ENCODE peak calls at places on chromosome 12, in eight cellular contexts. One of them, this sample, is unnamed.

GRCh38 chr12:89529738-89530137 is 3.9 kb upstream of the POC1B start:
- DNase-seq in HCT116: no peak
- DNase-seq in IMR-90: peak; percentile 67
- DNase-seq in transverse colon: no peak
- DNase-seq in ovary: no peak
- DNase-seq in HepG2: peak; percentile 42
- DNase-seq in uterus: no peak
- DNase-seq in thyroid gland: no peak
- DNase-seq in this sample: no peak

GRCh38 chr12:96274331-96274730 is 80.2 kb downstream of the ELK3 start:
- DNase-seq in IMR-90: peak; percentile 77
- DNase-seq in HepG2: no peak
- DNase-seq in uterus: no peak
- DNase-seq in HCT116: no peak
- DNase-seq in transverse colon: no peak
- DNase-seq in thyroid gland: no peak
- DNase-seq in ovary: no peak
- DNase-seq in this sample: no peak

GRCh38 chr12:132953163-132953425 is 3.0 kb downstream of the ZNF605 start:
- DNase-seq in thyroid gland: no peak
- DNase-seq in IMR-90: no peak
- DNase-seq in HCT116: no peak
- DNase-seq in uterus: no peak
- DNase-seq in HepG2: no peak
- DNase-seq in transverse colon: no peak
- DNase-seq in ovary: no peak
- DNase-seq in this sample: no peak

GRCh38 chr12:48977290-48978281 is 536 bp upstream of the WNT1 start:
- DNase-seq in thyroid gland: peak; percentile 50
- DNase-seq in HCT116: no peak
- DNase-seq in transverse colon: peak; percentile 71
- DNase-seq in HepG2: peak; percentile 59
- DNase-seq in uterus: no peak
- DNase-seq in IMR-90: peak; percentile 80
- DNase-seq in ovary: no peak
- DNase-seq in this sample: no peak

GRCh38 chr12:49866859-49867579 is 24.1 kb upstream of the BCDIN3D start:
- DNase-seq in HepG2: peak; percentile 43
- DNase-seq in thyroid gland: peak; percentile 79
- DNase-seq in uterus: peak; percentile 83
- DNase-seq in IMR-90: peak; percentile 46
- DNase-seq in transverse colon: peak; percentile 79
- DNase-seq in HCT116: peak; percentile 52
- DNase-seq in ovary: peak; percentile 65
- DNase-seq in this sample: peak; percentile 67

GRCh38 chr12:88805692-88806091 is 225.4 kb upstream of the KITLG start:
- DNase-seq in uterus: no peak
- DNase-seq in HepG2: no peak
- DNase-seq in IMR-90: no peak
- DNase-seq in transverse colon: no peak
- DNase-seq in HCT116: no peak
- DNase-seq in thyroid gland: no peak
- DNase-seq in ovary: no peak
- DNase-seq in this sample: no peak

GRCh38 chr12:98408681-98409080 is 106.7 kb upstream of the TMPO start:
- DNase-seq in thyroid gland: no peak
- DNase-seq in HepG2: no peak
- DNase-seq in IMR-90: no peak
- DNase-seq in transverse colon: no peak
- DNase-seq in ovary: no peak
- DNase-seq in uterus: no peak
- DNase-seq in HCT116: no peak
- DNase-seq in this sample: no peak

GRCh38 chr12:24919346-24920001 is 29.4 kb downstream of the BCAT1 start:
- DNase-seq in ovary: no peak
- DNase-seq in transverse colon: no peak
- DNase-seq in IMR-90: no peak
- DNase-seq in thyroid gland: no peak
- DNase-seq in HepG2: no peak
- DNase-seq in HCT116: no peak
- DNase-seq in uterus: no peak
- DNase-seq in this sample: no peak

GRCh38 chr12:88509851-88510250 is 70.4 kb downstream of the KITLG start:
- DNase-seq in thyroid gland: no peak
- DNase-seq in uterus: no peak
- DNase-seq in HepG2: no peak
- DNase-seq in transverse colon: no peak
- DNase-seq in ovary: no peak
- DNase-seq in HCT116: no peak
- DNase-seq in IMR-90: no peak
- DNase-seq in this sample: no peak

GRCh38 chr12:88658009-88658408 is 77.7 kb upstream of the KITLG start:
- DNase-seq in HCT116: peak; percentile 19
- DNase-seq in ovary: no peak
- DNase-seq in thyroid gland: no peak
- DNase-seq in uterus: no peak
- DNase-seq in transverse colon: no peak
- DNase-seq in HepG2: no peak
- DNase-seq in IMR-90: no peak
- DNase-seq in this sample: no peak

GRCh38 chr12:65728348-65728912 is 95.9 kb upstream of the HMGA2 start:
- DNase-seq in HCT116: no peak
- DNase-seq in transverse colon: no peak
- DNase-seq in HepG2: no peak
- DNase-seq in ovary: no peak
- DNase-seq in thyroid gland: no peak
- DNase-seq in IMR-90: no peak
- DNase-seq in uterus: no peak
- DNase-seq in this sample: no peak

GRCh38 chr12:105590571-105590970 is 260.1 kb downstream of the C12orf75 start:
- DNase-seq in transverse colon: no peak
- DNase-seq in HCT116: no peak
- DNase-seq in ovary: no peak
- DNase-seq in uterus: no peak
- DNase-seq in thyroid gland: no peak
- DNase-seq in IMR-90: no peak
- DNase-seq in HepG2: no peak
- DNase-seq in this sample: no peak

GRCh38 chr12:108996320-108996719 is 24.5 kb downstream of the SVOP start:
- DNase-seq in HCT116: no peak
- DNase-seq in HepG2: no peak
- DNase-seq in ovary: no peak
- DNase-seq in thyroid gland: no peak
- DNase-seq in IMR-90: no peak
- DNase-seq in uterus: no peak
- DNase-seq in transverse colon: no peak
- DNase-seq in this sample: no peak

GRCh38 chr12:65665817-65666216 is 158.5 kb upstream of the HMGA2 start:
- DNase-seq in transverse colon: no peak
- DNase-seq in ovary: no peak
- DNase-seq in thyroid gland: no peak
- DNase-seq in HepG2: no peak
- DNase-seq in HCT116: no peak
- DNase-seq in uterus: no peak
- DNase-seq in IMR-90: no peak
- DNase-seq in this sample: no peak

GRCh38 chr12:1644523-1645438 is 15.8 kb downstream of the WNT5B start:
- DNase-seq in HCT116: no peak
- DNase-seq in HepG2: no peak
- DNase-seq in thyroid gland: peak; percentile 71
- DNase-seq in IMR-90: peak; percentile 91
- DNase-seq in uterus: peak; percentile 82
- DNase-seq in transverse colon: peak; percentile 68
- DNase-seq in ovary: peak; percentile 82
- DNase-seq in this sample: peak; percentile 88

DNA sequence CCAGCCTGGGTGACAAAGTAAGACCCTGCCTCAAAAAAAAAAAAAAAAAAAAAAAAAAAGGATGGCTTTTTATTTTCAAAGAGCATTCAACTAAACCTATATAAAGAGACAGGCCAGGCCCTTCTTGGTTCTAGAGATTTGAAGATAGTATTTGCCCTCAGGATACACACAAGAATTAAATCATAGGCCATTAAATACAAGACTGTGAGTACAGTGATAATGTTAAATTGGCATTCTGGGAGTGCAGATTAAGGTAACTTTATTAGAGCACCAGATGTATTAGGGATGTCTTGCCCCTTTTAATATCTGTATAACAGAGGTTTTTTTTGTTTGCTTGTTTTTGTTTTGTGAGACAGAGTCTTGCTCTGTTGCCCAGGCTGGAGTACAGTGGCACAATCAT is 61.3 kb downstream of the ATF7IP start:
- DNase-seq in uterus: no peak
- DNase-seq in HepG2: no peak
- DNase-seq in IMR-90: no peak
- DNase-seq in ovary: no peak
- DNase-seq in transverse colon: no peak
- DNase-seq in HCT116: no peak
- DNase-seq in thyroid gland: no peak
- DNase-seq in this sample: no peak
- H3K36me3 ChIP-seq in uterus: no peaks in the 10 kb centered on the region
- H3K36me3 ChIP-seq in HepG2: no peaks in the 10 kb centered on the region
- H3K36me3 ChIP-seq in IMR-90: peaks cover 11% of the 10 kb centered on the region
- H3K36me3 ChIP-seq in ovary: no peaks in the 10 kb centered on the region
- H3K36me3 ChIP-seq in transverse colon: peaks cover 14% of the 10 kb centered on the region
- H3K36me3 ChIP-seq in HCT116: no peaks in the 10 kb centered on the region
- H3K36me3 ChIP-seq in thyroid gland: peaks cover 6% of the 10 kb centered on the region
- H3K36me3 ChIP-seq in this sample: peaks cover 34% of the 10 kb centered on the region

DNA sequence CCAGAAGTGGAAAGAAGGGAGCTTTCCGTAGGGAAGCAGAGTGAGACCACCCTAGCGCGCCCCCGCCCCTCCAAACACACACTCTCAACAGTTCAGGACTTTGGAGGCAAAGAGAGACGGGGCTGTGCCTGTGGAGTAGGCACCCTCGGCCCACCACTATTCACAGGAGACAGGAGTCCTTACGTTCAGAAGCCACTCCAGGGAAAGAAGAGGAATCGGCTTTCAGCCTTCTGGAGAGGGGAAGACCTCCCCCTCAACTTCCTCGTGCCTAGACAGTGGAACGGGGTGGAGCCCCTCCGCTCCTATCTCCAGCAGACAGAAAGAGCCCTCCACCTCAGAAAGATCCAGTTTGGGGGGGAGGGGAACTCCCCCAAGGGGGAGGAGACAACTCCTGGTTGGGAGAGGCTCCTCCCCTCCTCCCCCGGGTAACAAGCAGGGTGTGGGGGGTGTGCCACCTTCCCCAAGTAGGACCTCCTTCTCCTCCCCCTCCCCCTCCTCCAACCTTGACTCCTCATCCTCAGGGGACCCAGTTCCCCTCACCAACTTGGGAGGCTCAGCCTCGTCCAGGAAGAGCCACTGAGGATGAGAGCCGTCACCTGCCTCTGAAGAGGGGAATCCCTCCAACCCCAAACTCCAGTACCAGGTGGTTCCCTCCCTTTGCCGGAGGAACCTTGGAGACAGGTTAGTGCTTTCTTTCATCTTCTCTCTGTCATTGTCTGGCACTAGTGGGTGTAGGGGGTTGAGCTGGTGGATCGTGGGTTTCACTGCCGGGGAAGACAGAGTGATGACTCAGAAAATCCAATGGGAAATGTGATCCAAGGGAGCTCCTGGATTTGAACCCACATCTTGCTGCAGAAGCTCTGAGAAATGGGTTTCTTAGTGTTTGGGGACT is 883 bp downstream of the FOXJ2 start:
- DNase-seq in IMR-90: peak; percentile 33
- DNase-seq in transverse colon: peak; percentile 55
- DNase-seq in ovary: peak; percentile 78
- DNase-seq in uterus: peak; percentile 75
- DNase-seq in HCT116: no peak
- DNase-seq in thyroid gland: peak; percentile 77
- DNase-seq in HepG2: no peak
- DNase-seq in this sample: peak; percentile 67
- TF ChIP-seq POLR2A in IMR-90: peak; percentile 11
- TF ChIP-seq POLR2A in transverse colon: no peak
- TF ChIP-seq POLR2A in ovary: no peak
- TF ChIP-seq POLR2A in uterus: peak; percentile 62
- TF ChIP-seq POLR2A in HCT116: no peak
- TF ChIP-seq POLR2A in thyroid gland: no peak
- TF ChIP-seq POLR2A in HepG2: no peak
- TF ChIP-seq POLR2A in this sample: no peak

GRCh38 chr12:111777345-111778045 is 10.8 kb downstream of the ALDH2 start:
- DNase-seq in HCT116: no peak
- DNase-seq in ovary: no peak
- DNase-seq in IMR-90: no peak
- DNase-seq in thyroid gland: no peak
- DNase-seq in transverse colon: peak; percentile 82
- DNase-seq in HepG2: peak; percentile 87
- DNase-seq in uterus: no peak
- DNase-seq in this sample: no peak

GRCh38 chr12:111783046-111783445 is 16.3 kb downstream of the ALDH2 start:
- DNase-seq in uterus: no peak
- DNase-seq in HCT116: no peak
- DNase-seq in ovary: no peak
- DNase-seq in IMR-90: no peak
- DNase-seq in transverse colon: no peak
- DNase-seq in thyroid gland: no peak
- DNase-seq in HepG2: no peak
- DNase-seq in this sample: no peak

GRCh38 chr12:111780615-111781014 is 13.9 kb downstream of the ALDH2 start:
- DNase-seq in HCT116: no peak
- DNase-seq in thyroid gland: no peak
- DNase-seq in IMR-90: no peak
- DNase-seq in transverse colon: peak; percentile 74
- DNase-seq in ovary: no peak
- DNase-seq in uterus: no peak
- DNase-seq in HepG2: no peak
- DNase-seq in this sample: no peak

GRCh38 chr12:111781085-111781658 is 14.4 kb downstream of the ALDH2 start:
- DNase-seq in IMR-90: no peak
- DNase-seq in thyroid gland: no peak
- DNase-seq in uterus: no peak
- DNase-seq in HepG2: no peak
- DNase-seq in HCT116: no peak
- DNase-seq in ovary: no peak
- DNase-seq in transverse colon: no peak
- DNase-seq in this sample: no peak

DNA sequence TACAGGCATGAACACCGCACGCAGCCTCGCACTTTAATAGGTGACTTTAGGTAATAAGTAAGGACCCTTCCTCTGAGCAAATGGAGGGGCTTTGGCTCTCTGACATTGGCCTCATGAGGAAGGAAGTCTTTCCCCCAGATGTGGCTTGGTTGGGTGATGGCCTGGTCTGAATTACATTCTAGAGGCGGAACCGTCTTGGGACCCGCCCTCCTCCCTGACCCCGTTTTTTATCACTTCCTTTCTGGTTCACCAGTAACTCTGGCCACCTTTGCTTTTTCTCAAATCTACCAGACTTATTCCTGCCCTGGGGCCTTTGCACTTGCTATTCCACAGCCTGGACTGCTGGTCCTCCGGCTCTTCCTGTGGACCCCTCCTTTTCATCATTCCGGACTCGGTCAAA is 13.4 kb downstream of the ALDH2 start:
- DNase-seq in HepG2: no peak
- DNase-seq in uterus: no peak
- DNase-seq in HCT116: no peak
- DNase-seq in IMR-90: no peak
- DNase-seq in ovary: no peak
- DNase-seq in transverse colon: peak; percentile 62
- DNase-seq in thyroid gland: no peak
- DNase-seq in this sample: no peak
- H3K36me3 ChIP-seq in HepG2: peaks cover 14% of the 10 kb centered on the region
- H3K36me3 ChIP-seq in uterus: no peaks in the 10 kb centered on the region
- H3K36me3 ChIP-seq in HCT116: no peaks in the 10 kb centered on the region
- H3K36me3 ChIP-seq in IMR-90: peaks cover 58% of the 10 kb centered on the region
- H3K36me3 ChIP-seq in ovary: no peaks in the 10 kb centered on the region
- H3K36me3 ChIP-seq in transverse colon: peaks cover 31% of the 10 kb centered on the region
- H3K36me3 ChIP-seq in thyroid gland: peaks cover 22% of the 10 kb centered on the region
- H3K36me3 ChIP-seq in this sample: peaks cover 40% of the 10 kb centered on the region

GRCh38 chr12:57236224-57236924 is 6.9 kb downstream of the SHMT2 start:
- DNase-seq in IMR-90: no peak
- DNase-seq in ovary: no peak
- DNase-seq in thyroid gland: no peak
- DNase-seq in HCT116: no peak
- DNase-seq in HepG2: no peak
- DNase-seq in transverse colon: no peak
- DNase-seq in uterus: no peak
- DNase-seq in this sample: no peak
- TF ChIP-seq POLR2A in IMR-90: no peak
- TF ChIP-seq POLR2A in ovary: no peak
- TF ChIP-seq POLR2A in thyroid gland: no peak
- TF ChIP-seq POLR2A in HCT116: no peak
- TF ChIP-seq POLR2A in HepG2: no peak
- TF ChIP-seq POLR2A in transverse colon: no peak
- TF ChIP-seq POLR2A in uterus: no peak
- TF ChIP-seq POLR2A in this sample: no peak

This sample was measured in heart left ventricle.